ENCODE peak calls at places on chromosomes 2 and 18, in five cellular contexts. One of them, this sample, is unnamed.

GRCh38 chr18:69000366-69000765 is 202.5 kb downstream of the CCDC102B start:
- DNase-seq in HL-60: no peak
- DNase-seq in GM13977: no peak
- DNase-seq in type B pancreatic cell: no peak
- DNase-seq in WTC11: no peak
- DNase-seq in this sample: no peak

GRCh38 chr2:73907840-73908452 is 15.1 kb downstream of the ACTG2 start:
- DNase-seq in type B pancreatic cell: peak; percentile 29
- DNase-seq in GM13977: peak; percentile 73
- DNase-seq in WTC11: peak; percentile 58
- DNase-seq in HL-60: no peak
- DNase-seq in this sample: no peak

GRCh38 chr18:72995558-72995957 is 127.8 kb upstream of the NETO1 start:
- DNase-seq in HL-60: no peak
- DNase-seq in GM13977: no peak
- DNase-seq in type B pancreatic cell: no peak
- DNase-seq in WTC11: no peak
- DNase-seq in this sample: no peak

GRCh38 chr2:218879881-218880748 is 537 bp upstream of the WNT10A start:
- DNase-seq in type B pancreatic cell: peak; percentile 70
- DNase-seq in GM13977: peak; percentile 94
- DNase-seq in HL-60: peak; percentile 43
- DNase-seq in WTC11: peak; percentile 51
- DNase-seq in this sample: peak; percentile 61

GRCh38 chr2:195543902-195544894 is 112.8 kb upstream of the SLC39A10 start:
- DNase-seq in WTC11: no peak
- DNase-seq in GM13977: no peak
- DNase-seq in HL-60: no peak
- DNase-seq in type B pancreatic cell: no peak
- DNase-seq in this sample: no peak

GRCh38 chr2:99101697-99102096 is 39.8 kb upstream of the C2orf15 start:
- DNase-seq in WTC11: no peak
- DNase-seq in GM13977: no peak
- DNase-seq in HL-60: no peak
- DNase-seq in type B pancreatic cell: no peak
- DNase-seq in this sample: no peak

GRCh38 chr2:28411956-28412609 is 19.4 kb downstream of the FOSL2 start:
- DNase-seq in type B pancreatic cell: no peak
- DNase-seq in WTC11: no peak
- DNase-seq in GM13977: no peak
- DNase-seq in HL-60: no peak
- DNase-seq in this sample: peak; percentile 42

GRCh38 chr2:108575132-108575966 is 41.1 kb downstream of the LIMS1 start:
- DNase-seq in HL-60: no peak
- DNase-seq in GM13977: peak; percentile 42
- DNase-seq in type B pancreatic cell: no peak
- DNase-seq in WTC11: no peak
- DNase-seq in this sample: no peak

GRCh38 chr2:239880396-239880795 is 144.7 kb downstream of the NDUFA10 start:
- DNase-seq in GM13977: no peak
- DNase-seq in WTC11: no peak
- DNase-seq in type B pancreatic cell: peak; percentile 54
- DNase-seq in HL-60: no peak
- DNase-seq in this sample: no peak

GRCh38 chr2:203394519-203395227 is 66.5 kb downstream of the ABI2 start:
- DNase-seq in WTC11: peak; percentile 30
- DNase-seq in HL-60: no peak
- DNase-seq in type B pancreatic cell: no peak
- DNase-seq in GM13977: no peak
- DNase-seq in this sample: no peak

GRCh38 chr18:48997985-48998831 is 47.4 kb upstream of the SMAD7 start:
- DNase-seq in WTC11: peak; percentile 54
- DNase-seq in GM13977: no peak
- DNase-seq in HL-60: no peak
- DNase-seq in type B pancreatic cell: no peak
- DNase-seq in this sample: peak; percentile 80

GRCh38 chr2:39521876-39522517 is 84.9 kb upstream of the MAP4K3 start:
- DNase-seq in WTC11: no peak
- DNase-seq in GM13977: no peak
- DNase-seq in HL-60: no peak
- DNase-seq in type B pancreatic cell: no peak
- DNase-seq in this sample: no peak

GRCh38 chr2:88181511-88181910 is 11.4 kb downstream of the THNSL2 start:
- DNase-seq in WTC11: no peak
- DNase-seq in GM13977: no peak
- DNase-seq in type B pancreatic cell: no peak
- DNase-seq in HL-60: no peak
- DNase-seq in this sample: no peak

GRCh38 chr2:185202416-185202815 is 536.2 kb upstream of the FSIP2 start:
- DNase-seq in HL-60: no peak
- DNase-seq in type B pancreatic cell: no peak
- DNase-seq in GM13977: no peak
- DNase-seq in WTC11: no peak
- DNase-seq in this sample: no peak

GRCh38 chr18:79698668-79699335 is 19.2 kb downstream of the CTDP1 start:
- DNase-seq in GM13977: no peak
- DNase-seq in type B pancreatic cell: no peak
- DNase-seq in HL-60: no peak
- DNase-seq in WTC11: no peak
- DNase-seq in this sample: no peak

DNA sequence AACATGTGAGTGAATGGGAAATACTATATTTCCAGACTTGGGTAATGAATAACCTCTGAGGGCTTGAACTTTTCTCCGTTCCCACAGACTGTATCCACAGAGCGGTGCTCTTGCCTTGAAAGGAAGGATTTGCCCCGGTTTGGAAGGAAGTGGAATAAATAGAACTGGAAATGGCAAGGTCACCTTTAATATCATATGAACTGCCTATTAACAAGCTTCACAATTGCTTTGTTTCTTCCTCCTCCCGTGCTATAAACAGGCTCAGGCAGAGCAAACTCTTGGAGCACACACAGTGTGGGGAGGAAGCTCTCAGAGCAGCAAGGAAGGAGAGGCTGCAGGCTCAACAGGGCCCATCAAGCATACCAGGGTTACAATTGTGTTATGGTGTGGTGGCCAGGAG is 28.5 kb upstream of the DARS1 start:
- DNase-seq in type B pancreatic cell: no peak
- DNase-seq in WTC11: no peak
- DNase-seq in HL-60: no peak
- DNase-seq in GM13977: no peak
- DNase-seq in this sample: no peak
- TF ChIP-seq CTCF in type B pancreatic cell: no peak
- TF ChIP-seq CTCF in WTC11: no peak
- TF ChIP-seq CTCF in HL-60: no peak
- TF ChIP-seq CTCF in GM13977: no peak
- TF ChIP-seq CTCF in this sample: no peak

DNA sequence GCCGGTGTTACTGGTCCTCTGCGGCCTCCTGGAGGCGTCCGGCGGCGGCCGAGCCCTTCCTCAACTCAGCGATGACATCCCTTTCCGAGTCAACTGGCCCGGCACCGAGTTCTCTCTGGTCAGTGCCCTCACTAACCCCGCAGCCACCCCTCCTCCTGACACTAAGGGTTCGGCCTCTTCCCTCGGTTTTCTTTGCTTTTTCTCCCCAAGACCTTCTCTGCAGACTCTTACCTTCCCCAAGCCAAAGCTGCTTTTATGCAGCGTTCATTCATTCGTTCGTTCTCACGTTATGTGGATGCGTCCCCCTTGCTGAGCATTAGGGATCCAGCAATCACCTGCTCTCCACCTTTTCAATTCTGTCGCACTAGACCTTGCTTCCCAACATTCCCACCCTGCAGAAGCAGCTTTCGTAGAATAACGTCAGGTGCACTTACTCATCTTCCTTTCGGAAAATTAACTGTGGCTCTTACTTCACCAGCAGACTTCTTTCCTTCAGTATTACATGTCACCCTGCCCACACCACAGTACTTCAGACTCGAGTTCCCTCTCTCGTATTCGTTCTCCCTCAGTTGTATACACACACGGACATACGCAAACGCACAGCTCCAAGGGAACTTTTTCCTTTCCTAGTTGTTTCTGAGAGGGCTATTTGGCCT is 539 bp downstream of the ERLEC1 start:
- DNase-seq in HL-60: peak; percentile 38
- DNase-seq in type B pancreatic cell: no peak
- DNase-seq in GM13977: no peak
- DNase-seq in WTC11: no peak
- DNase-seq in this sample: peak; percentile 52
- TF ChIP-seq CTCF in HL-60: no peak
- TF ChIP-seq CTCF in type B pancreatic cell: no peak
- TF ChIP-seq CTCF in GM13977: no peak
- TF ChIP-seq CTCF in WTC11: no peak
- TF ChIP-seq CTCF in this sample: no peak

GRCh38 chr18:47550611-47551010 is 299.2 kb upstream of the SKOR2 start:
- DNase-seq in GM13977: no peak
- DNase-seq in WTC11: no peak
- DNase-seq in type B pancreatic cell: no peak
- DNase-seq in HL-60: no peak
- DNase-seq in this sample: no peak

GRCh38 chr18:47547539-47548202 is 296.2 kb upstream of the SKOR2 start:
- DNase-seq in WTC11: no peak
- DNase-seq in GM13977: no peak
- DNase-seq in type B pancreatic cell: no peak
- DNase-seq in HL-60: no peak
- DNase-seq in this sample: no peak

GRCh38 chr18:47549141-47549540 is 297.7 kb upstream of the SKOR2 start:
- DNase-seq in GM13977: no peak
- DNase-seq in type B pancreatic cell: no peak
- DNase-seq in WTC11: no peak
- DNase-seq in HL-60: no peak
- DNase-seq in this sample: no peak

GRCh38 chr18:47545613-47546012 is 294.2 kb upstream of the SKOR2 start:
- DNase-seq in type B pancreatic cell: no peak
- DNase-seq in HL-60: no peak
- DNase-seq in GM13977: no peak
- DNase-seq in WTC11: peak; percentile 25
- DNase-seq in this sample: no peak
- TF ChIP-seq CTCF in type B pancreatic cell: no peak
- TF ChIP-seq CTCF in HL-60: no peak
- TF ChIP-seq CTCF in GM13977: no peak
- TF ChIP-seq CTCF in WTC11: no peak
- TF ChIP-seq CTCF in this sample: no peak

DNA sequence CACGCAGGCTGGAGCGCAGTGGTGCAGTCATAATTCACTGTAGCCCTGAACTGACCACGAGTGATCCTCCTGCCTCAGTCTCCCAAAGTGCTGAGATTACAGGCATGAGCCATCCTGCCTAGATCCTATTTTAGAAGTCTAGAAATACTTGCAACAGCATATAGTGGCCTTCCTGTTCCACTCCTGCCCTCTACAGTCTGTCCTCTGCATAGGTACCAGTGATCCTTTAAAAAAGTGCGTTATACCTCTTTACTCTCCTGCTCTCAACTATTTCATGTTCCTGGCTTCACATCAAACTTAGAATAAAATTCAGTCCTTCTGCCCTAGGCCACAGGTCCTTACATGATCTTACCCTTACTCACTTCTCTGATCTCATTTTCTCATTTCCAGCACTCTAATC is 6.0 kb downstream of the COMMD1 start:
- DNase-seq in HL-60: no peak
- DNase-seq in type B pancreatic cell: no peak
- DNase-seq in WTC11: no peak
- DNase-seq in GM13977: no peak
- DNase-seq in this sample: no peak
- TF ChIP-seq CTCF in HL-60: peak; percentile 16
- TF ChIP-seq CTCF in type B pancreatic cell: peak; percentile 52
- TF ChIP-seq CTCF in WTC11: peak; percentile 25
- TF ChIP-seq CTCF in GM13977: peak; percentile 30
- TF ChIP-seq CTCF in this sample: no peak

GRCh38 chr2:110934948-110935347 is 185.8 kb upstream of the BCL2L11 start:
- DNase-seq in HL-60: no peak
- DNase-seq in GM13977: no peak
- DNase-seq in WTC11: no peak
- DNase-seq in type B pancreatic cell: no peak
- DNase-seq in this sample: no peak

GRCh38 chr2:110925479-110925878 is 193.1 kb downstream of the ACOXL start:
- DNase-seq in HL-60: no peak
- DNase-seq in type B pancreatic cell: no peak
- DNase-seq in GM13977: no peak
- DNase-seq in WTC11: no peak
- DNase-seq in this sample: no peak

GRCh38 chr2:110933420-110933819 is 187.3 kb upstream of the BCL2L11 start:
- DNase-seq in GM13977: no peak
- DNase-seq in WTC11: no peak
- DNase-seq in type B pancreatic cell: no peak
- DNase-seq in HL-60: no peak
- DNase-seq in this sample: no peak

GRCh38 chr2:110931648-110932047 is 189.1 kb upstream of the BCL2L11 start:
- DNase-seq in WTC11: no peak
- DNase-seq in HL-60: no peak
- DNase-seq in GM13977: no peak
- DNase-seq in type B pancreatic cell: no peak
- DNase-seq in this sample: no peak

DNA sequence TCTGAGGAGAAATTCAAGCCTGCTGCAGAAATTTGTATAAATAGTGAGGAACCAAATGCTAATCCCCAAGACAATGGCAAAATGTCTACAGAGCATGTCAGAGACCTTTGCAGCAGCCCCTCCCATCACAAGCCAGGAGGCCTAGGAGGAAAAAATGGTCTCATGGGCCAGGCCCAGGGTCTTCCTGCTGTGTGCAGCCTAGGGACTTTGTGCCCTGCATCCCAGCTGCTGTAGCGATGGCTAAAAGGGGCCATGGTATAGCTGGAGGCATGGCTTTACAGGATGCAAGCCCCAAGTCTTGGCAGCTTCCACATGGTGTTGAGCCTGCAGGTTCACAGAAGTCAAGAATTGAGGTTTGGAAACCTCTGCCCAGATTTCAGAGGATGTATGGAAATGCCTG is 191.2 kb upstream of the BCL2L11 start:
- DNase-seq in GM13977: no peak
- DNase-seq in HL-60: no peak
- DNase-seq in WTC11: no peak
- DNase-seq in type B pancreatic cell: no peak
- DNase-seq in this sample: no peak
- TF ChIP-seq CTCF in GM13977: no peak
- TF ChIP-seq CTCF in HL-60: no peak
- TF ChIP-seq CTCF in WTC11: no peak
- TF ChIP-seq CTCF in type B pancreatic cell: no peak
- TF ChIP-seq CTCF in this sample: no peak

DNA sequence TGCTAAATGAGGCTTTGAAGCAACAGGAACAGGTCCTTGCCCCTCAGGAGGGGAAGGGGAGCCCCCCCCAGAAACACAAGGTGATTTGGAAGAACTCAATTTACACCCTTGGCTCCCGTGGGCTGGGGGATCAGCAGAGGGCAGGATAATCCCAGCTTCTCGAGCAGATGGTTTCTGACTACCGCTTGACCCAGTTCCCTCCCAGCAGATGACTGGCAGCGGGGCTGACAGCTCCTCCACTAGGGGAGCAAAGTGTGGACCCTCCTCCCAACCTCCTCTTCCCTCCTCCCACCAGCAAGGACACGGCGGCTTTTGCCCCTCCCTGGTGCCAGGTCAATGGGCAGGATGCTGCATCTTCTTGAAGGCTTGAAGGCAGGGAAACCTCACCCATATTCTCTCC is 3.5 kb upstream of the INHBB start:
- DNase-seq in GM13977: no peak
- DNase-seq in type B pancreatic cell: no peak
- DNase-seq in WTC11: no peak
- DNase-seq in HL-60: no peak
- DNase-seq in this sample: no peak
- TF ChIP-seq CTCF in GM13977: no peak
- TF ChIP-seq CTCF in type B pancreatic cell: no peak
- TF ChIP-seq CTCF in WTC11: no peak
- TF ChIP-seq CTCF in HL-60: no peak
- TF ChIP-seq CTCF in this sample: no peak

This sample was measured in CD14-positive monocyte.